ENCODE peak calls at places on chromosome 4, in five cellular contexts. B is upper lobe of right lung; R is aorta; Z is effector memory CD4-positive, alpha-beta T cell; M is IMR-90. N is an unnamed sample.

GRCh38 chr4:159271857-159272256 is 169.0 kb downstream of the RAPGEF2 start:
- DNase-seq in B (no peak), R (no peak), Z (no peak), M (no peak), N (no peak)

GRCh38 chr4:13182136-13182535 is 302.0 kb downstream of the RAB28 start:
- DNase-seq in B (no peak), R (no peak), Z (no peak), M (no peak), N (no peak)

GRCh38 chr4:103011378-103012025 is 8.0 kb downstream of the SLC9B1 start:
- DNase-seq in B (peak; percentile 62), R (no peak), Z (no peak), M (peak; percentile 48), N (no peak)

GRCh38 chr4:119628281-119629141 is at the start of gene PDE5A:
- DNase-seq in B (peak; percentile 93), R (peak; percentile 94), Z (peak; percentile 53), M (peak; percentile 80), N (peak; percentile 63)

GRCh38 chr4:150769845-150770244 is 187.9 kb downstream of the MAB21L2 start:
- DNase-seq in B (no peak), R (no peak), Z (no peak), M (no peak), N (no peak)

GRCh38 chr4:130563185-130563890 is 1467.4 kb downstream of the C4orf33 start:
- DNase-seq in B (peak; percentile 62), R (peak; percentile 75), Z (no peak), M (peak; percentile 72), N (peak; percentile 14)

GRCh38 chr4:26490111-26490979 is at the start of gene CCKAR:
- DNase-seq in B (no peak), R (no peak), Z (no peak), M (no peak), N (no peak)

GRCh38 chr4:156799121-156799589 is 172.4 kb downstream of the PDGFC start:
- DNase-seq in B (no peak), R (no peak), Z (no peak), M (peak; percentile 45), N (no peak)

GRCh38 chr4:118920247-118920646 is 31.6 kb downstream of the SYNPO2 start:
- DNase-seq in B (no peak), R (peak; percentile 52), Z (no peak), M (peak; percentile 71), N (no peak)

GRCh38 chr4:178086324-178086723 is 644.1 kb upstream of the AGA start:
- DNase-seq in B (no peak), R (no peak), Z (no peak), M (peak; percentile 1), N (no peak)

GRCh38 chr4:27010334-27010940 is 149.8 kb downstream of the STIM2 start:
- DNase-seq in B (peak; percentile 67), R (peak; percentile 82), Z (peak; percentile 27), M (peak; percentile 75), N (peak; percentile 52)

DNA sequence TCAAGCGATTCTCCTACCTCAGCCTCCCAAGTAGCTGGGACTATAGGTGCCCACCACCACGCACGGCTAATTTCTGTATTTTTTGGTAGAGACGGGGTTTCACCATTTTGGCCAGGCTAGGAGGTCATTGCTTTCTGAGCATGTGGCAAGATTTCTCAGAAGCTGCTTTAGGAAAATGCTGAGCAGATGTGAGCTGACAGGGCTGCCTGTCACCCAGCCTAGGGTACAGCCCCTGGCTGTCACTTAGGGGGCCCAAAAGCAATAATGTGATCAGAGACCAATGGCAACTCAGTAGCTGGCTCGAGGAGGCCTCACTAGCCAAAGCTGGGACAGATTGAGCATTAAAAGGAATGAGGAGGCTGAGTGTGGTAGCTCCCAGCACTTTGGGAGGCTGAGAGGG is 64.8 kb downstream of the TNIP2 start:
- DNase-seq in B (no peak), R (peak; percentile 4), Z (no peak), M (no peak), N (no peak)
- H3K4me1 ChIP-seq in B (no peaks in the 10 kb centered on the region), R (no peaks in the 10 kb centered on the region), Z (no peaks in the 10 kb centered on the region), M (no peaks in the 10 kb centered on the region), N (no peaks in the 10 kb centered on the region)

GRCh38 chr4:17846256-17846655 is 35.5 kb downstream of the NCAPG start:
- DNase-seq in B (no peak), R (no peak), Z (no peak), M (peak; percentile 72), N (no peak)
- H3K36me3 ChIP-seq in B (no peaks in the 10 kb centered on the region), R (no peaks in the 10 kb centered on the region), Z (no peaks in the 10 kb centered on the region), M (no peaks in the 10 kb centered on the region), N (no peaks in the 10 kb centered on the region)

DNA sequence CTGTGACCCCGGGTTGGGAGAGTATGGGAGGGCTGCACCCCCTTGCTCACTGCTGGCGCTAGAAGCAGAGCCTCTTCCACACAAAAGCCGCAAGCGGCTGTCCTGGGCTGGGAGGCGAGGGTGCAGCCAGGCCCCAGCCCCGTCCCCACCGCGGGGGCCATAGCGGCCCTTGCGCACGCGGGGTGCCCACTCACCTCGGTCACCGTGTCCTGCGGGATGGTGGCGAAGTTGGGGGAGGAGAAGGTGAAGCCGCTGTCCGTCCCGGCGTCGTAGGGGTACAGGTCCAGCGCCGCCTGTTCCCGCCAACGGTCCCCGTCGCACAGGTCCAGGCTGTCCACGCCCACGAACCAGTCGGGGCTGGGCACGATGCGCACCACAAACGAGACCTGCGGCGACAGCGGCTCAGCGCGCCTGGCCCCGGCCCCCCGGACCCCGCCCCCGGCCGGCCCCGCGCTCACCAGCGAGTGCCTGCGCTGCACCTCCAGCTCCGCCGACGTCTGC is 1.5 kb downstream of the SPON2 start:
- DNase-seq in B (peak; percentile 70), R (peak; percentile 77), Z (no peak), M (no peak), N (no peak)
- H3K27me3 ChIP-seq in B (peaks cover 33% of the 10 kb centered on the region), R (no peaks in the 10 kb centered on the region), Z (peaks cover 31% of the 10 kb centered on the region), M (no peaks in the 10 kb centered on the region), N (no peaks in the 10 kb centered on the region)

GRCh38 chr4:820230-821172 is 5.4 kb downstream of the CPLX1 start:
- DNase-seq in B (peak; percentile 55), R (no peak), Z (no peak), M (no peak), N (no peak)
- H3K4me1 ChIP-seq in B (no peaks in the 10 kb centered on the region), R (no peaks in the 10 kb centered on the region), Z (peaks cover 6% of the 10 kb centered on the region), M (no peaks in the 10 kb centered on the region), N (no peaks in the 10 kb centered on the region)

GRCh38 chr4:10111067-10111801 is 5.4 kb downstream of the WDR1 start:
- DNase-seq in B (no peak), R (no peak), Z (no peak), M (no peak), N (no peak)

GRCh38 chr4:10108391-10108790 is 8.2 kb downstream of the WDR1 start:
- DNase-seq in B (no peak), R (no peak), Z (no peak), M (no peak), N (no peak)

GRCh38 chr4:10112658-10113284 is 3.8 kb downstream of the WDR1 start:
- DNase-seq in B (no peak), R (no peak), Z (no peak), M (no peak), N (no peak)

GRCh38 chr4:10108818-10109783 is 7.5 kb downstream of the WDR1 start:
- DNase-seq in B (no peak), R (no peak), Z (peak; percentile 55), M (peak; percentile 55), N (no peak)

GRCh38 chr4:10109995-10110670 is 6.5 kb downstream of the WDR1 start:
- DNase-seq in B (no peak), R (no peak), Z (no peak), M (no peak), N (no peak)
- H3K36me3 ChIP-seq in B (peaks cover 76% of the 10 kb centered on the region), R (peaks cover 3% of the 10 kb centered on the region), Z (peaks cover 66% of the 10 kb centered on the region), M (peaks cover 83% of the 10 kb centered on the region), N (peaks cover 61% of the 10 kb centered on the region)

GRCh38 chr4:1466034-1466960 is 60.1 kb upstream of the NKX1-1 start:
- DNase-seq in B (peak; percentile 47), R (peak; percentile 71), Z (no peak), M (no peak), N (no peak)
- H3K27me3 ChIP-seq in B (peaks cover 49% of the 10 kb centered on the region), R (no peaks in the 10 kb centered on the region), Z (peaks cover 10% of the 10 kb centered on the region), M (peaks cover 41% of the 10 kb centered on the region), N (peaks cover 47% of the 10 kb centered on the region)

GRCh38 chr4:80074059-80074458 is 1.0 kb upstream of the ANTXR2 start:
- DNase-seq in B (no peak), R (no peak), Z (no peak), M (no peak), N (no peak)
- H3K4me1 ChIP-seq in B (peaks cover 28% of the 10 kb centered on the region), R (no peaks in the 10 kb centered on the region), Z (peaks cover 19% of the 10 kb centered on the region), M (peaks cover 1% of the 10 kb centered on the region), N (no peaks in the 10 kb centered on the region)

GRCh38 chr4:181677203-181677602 is 566.0 kb upstream of the TENM3 start:
- DNase-seq in B (no peak), R (no peak), Z (no peak), M (peak; percentile 25), N (no peak)

GRCh38 chr4:181676546-181676945 is 566.7 kb upstream of the TENM3 start:
- DNase-seq in B (no peak), R (no peak), Z (no peak), M (no peak), N (no peak)

GRCh38 chr4:181684310-181684709 is 558.9 kb upstream of the TENM3 start:
- DNase-seq in B (no peak), R (no peak), Z (no peak), M (peak; percentile 87), N (no peak)

GRCh38 chr4:181677621-181678020 is 565.6 kb upstream of the TENM3 start:
- DNase-seq in B (no peak), R (no peak), Z (no peak), M (no peak), N (no peak)

GRCh38 chr4:181679754-181680153 is 563.4 kb upstream of the TENM3 start:
- DNase-seq in B (no peak), R (no peak), Z (no peak), M (no peak), N (no peak)
- H3K36me3 ChIP-seq in B (no peaks in the 10 kb centered on the region), R (no peaks in the 10 kb centered on the region), Z (no peaks in the 10 kb centered on the region), M (no peaks in the 10 kb centered on the region), N (no peaks in the 10 kb centered on the region)

GRCh38 chr4:7466215-7466614 is 31.5 kb upstream of the PSAPL1 start:
- DNase-seq in B (no peak), R (no peak), Z (no peak), M (no peak), N (no peak)

GRCh38 chr4:7466904-7467303 is 32.2 kb upstream of the PSAPL1 start:
- DNase-seq in B (no peak), R (no peak), Z (no peak), M (no peak), N (no peak)

GRCh38 chr4:7470522-7471128 is 35.9 kb upstream of the PSAPL1 start:
- DNase-seq in B (no peak), R (no peak), Z (no peak), M (no peak), N (no peak)

GRCh38 chr4:7470111-7470510 is 35.4 kb upstream of the PSAPL1 start:
- DNase-seq in B (no peak), R (no peak), Z (no peak), M (no peak), N (no peak)

DNA sequence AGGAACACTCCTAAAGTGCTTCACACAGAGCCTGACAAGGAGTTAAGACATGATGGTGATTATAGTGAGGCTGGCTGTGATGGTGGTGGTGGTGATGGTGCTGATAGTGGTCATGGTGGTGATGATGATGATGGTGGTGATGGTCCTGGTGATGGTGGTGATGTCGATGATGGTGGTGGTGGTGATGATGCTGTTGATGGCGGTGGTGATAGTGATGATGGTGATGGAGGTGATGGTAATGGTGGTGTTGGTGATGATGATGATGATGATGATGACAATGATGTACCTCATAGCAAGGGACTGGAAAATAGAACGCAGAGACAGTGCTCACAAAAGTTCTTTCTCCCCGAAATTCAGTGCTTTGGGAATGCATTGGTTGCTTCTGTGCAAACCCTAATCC is 34.3 kb upstream of the PSAPL1 start:
- DNase-seq in B (no peak), R (no peak), Z (no peak), M (no peak), N (no peak)
- H3K27me3 ChIP-seq in B (no peaks in the 10 kb centered on the region), R (no peaks in the 10 kb centered on the region), Z (no peaks in the 10 kb centered on the region), M (peaks cover 31% of the 10 kb centered on the region), N (no peaks in the 10 kb centered on the region)

N was measured in tibial nerve.